ENCODE peak calls at places on chromosomes 2 and 18, in seven cellular contexts. One of them, this sample, is unnamed.

GRCh38 chr18:56066524-56067215 is 478.7 kb upstream of the TCF4 start:
- DNase-seq in IMR-90: no peak
- DNase-seq in H9: no peak
- DNase-seq in mesenchymal stem cell: no peak
- DNase-seq in H1: no peak
- DNase-seq in trophoblast cell: no peak
- DNase-seq in neuronal stem cell: no peak
- DNase-seq in this sample: no peak

GRCh38 chr2:241546771-241547498 is 11.6 kb upstream of the BOK start:
- DNase-seq in IMR-90: peak
- DNase-seq in trophoblast cell: peak
- DNase-seq in neuronal stem cell: peak
- DNase-seq in H9: peak
- DNase-seq in H1: no peak
- DNase-seq in mesenchymal stem cell: peak
- DNase-seq in this sample: peak

GRCh38 chr18:13539050-13539449 is 187.3 kb downstream of the FAM210A start:
- DNase-seq in trophoblast cell: no peak
- DNase-seq in H9: no peak
- DNase-seq in H1: no peak
- DNase-seq in neuronal stem cell: no peak
- DNase-seq in mesenchymal stem cell: no peak
- DNase-seq in IMR-90: no peak
- DNase-seq in this sample: no peak

GRCh38 chr2:69253893-69254292 is 133.1 kb downstream of the GFPT1 start:
- DNase-seq in trophoblast cell: peak
- DNase-seq in neuronal stem cell: no peak
- DNase-seq in IMR-90: peak
- DNase-seq in H1: no peak
- DNase-seq in H9: no peak
- DNase-seq in mesenchymal stem cell: peak
- DNase-seq in this sample: no peak

GRCh38 chr2:182761903-182762302 is 45.8 kb downstream of the DNAJC10 start:
- DNase-seq in H1: no peak
- DNase-seq in IMR-90: peak
- DNase-seq in H9: no peak
- DNase-seq in neuronal stem cell: no peak
- DNase-seq in trophoblast cell: no peak
- DNase-seq in mesenchymal stem cell: peak
- DNase-seq in this sample: no peak

GRCh38 chr18:54263904-54264336 is 5.4 kb upstream of the POLI start:
- DNase-seq in H9: no peak
- DNase-seq in neuronal stem cell: no peak
- DNase-seq in trophoblast cell: no peak
- DNase-seq in H1: no peak
- DNase-seq in mesenchymal stem cell: no peak
- DNase-seq in IMR-90: no peak
- DNase-seq in this sample: no peak

GRCh38 chr2:102264952-102265351 is 46.4 kb upstream of the IL1RL1 start:
- DNase-seq in mesenchymal stem cell: peak
- DNase-seq in trophoblast cell: no peak
- DNase-seq in IMR-90: no peak
- DNase-seq in H1: no peak
- DNase-seq in H9: no peak
- DNase-seq in neuronal stem cell: no peak
- DNase-seq in this sample: no peak

GRCh38 chr2:127657232-127657595 is 11.3 kb downstream of the GPR17 start:
- DNase-seq in mesenchymal stem cell: no peak
- DNase-seq in H1: no peak
- DNase-seq in neuronal stem cell: no peak
- DNase-seq in H9: no peak
- DNase-seq in trophoblast cell: no peak
- DNase-seq in IMR-90: no peak
- DNase-seq in this sample: no peak

GRCh38 chr2:200156140-200156858 is 150.2 kb upstream of the SPATS2L start:
- DNase-seq in H1: no peak
- DNase-seq in trophoblast cell: peak
- DNase-seq in neuronal stem cell: no peak
- DNase-seq in IMR-90: peak
- DNase-seq in H9: no peak
- DNase-seq in mesenchymal stem cell: peak
- DNase-seq in this sample: peak

GRCh38 chr2:18297536-18298058 is 262.9 kb downstream of the RDH14 start:
- DNase-seq in mesenchymal stem cell: no peak
- DNase-seq in trophoblast cell: no peak
- DNase-seq in neuronal stem cell: no peak
- DNase-seq in H9: no peak
- DNase-seq in H1: no peak
- DNase-seq in IMR-90: no peak
- DNase-seq in this sample: no peak

GRCh38 chr2:33292981-33293586 is 183.4 kb upstream of the RASGRP3 start:
- DNase-seq in mesenchymal stem cell: no peak
- DNase-seq in H1: no peak
- DNase-seq in IMR-90: no peak
- DNase-seq in trophoblast cell: no peak
- DNase-seq in H9: no peak
- DNase-seq in neuronal stem cell: no peak
- DNase-seq in this sample: no peak

GRCh38 chr18:2087877-2088673 is 483.2 kb downstream of the METTL4 start:
- DNase-seq in neuronal stem cell: no peak
- DNase-seq in IMR-90: no peak
- DNase-seq in mesenchymal stem cell: peak
- DNase-seq in H1: no peak
- DNase-seq in H9: no peak
- DNase-seq in trophoblast cell: no peak
- DNase-seq in this sample: no peak

GRCh38 chr2:163600801-163601200 is 135.0 kb downstream of the FIGN start:
- DNase-seq in mesenchymal stem cell: no peak
- DNase-seq in neuronal stem cell: no peak
- DNase-seq in H1: no peak
- DNase-seq in H9: no peak
- DNase-seq in IMR-90: no peak
- DNase-seq in trophoblast cell: no peak
- DNase-seq in this sample: peak

GRCh38 chr2:96203130-96204028 is 5.2 kb downstream of the STARD7 start:
- DNase-seq in H9: no peak
- DNase-seq in neuronal stem cell: no peak
- DNase-seq in mesenchymal stem cell: no peak
- DNase-seq in H1: no peak
- DNase-seq in IMR-90: no peak
- DNase-seq in trophoblast cell: no peak
- DNase-seq in this sample: no peak

GRCh38 chr2:241855245-241855887 is 3.3 kb downstream of the PDCD1 start:
- DNase-seq in neuronal stem cell: no peak
- DNase-seq in mesenchymal stem cell: no peak
- DNase-seq in IMR-90: no peak
- DNase-seq in H1: no peak
- DNase-seq in trophoblast cell: no peak
- DNase-seq in H9: no peak
- DNase-seq in this sample: no peak

GRCh38 chr18:48989304-48990284 is 38.8 kb upstream of the SMAD7 start:
- DNase-seq in H1: no peak
- DNase-seq in mesenchymal stem cell: peak
- DNase-seq in neuronal stem cell: no peak
- DNase-seq in H9: no peak
- DNase-seq in IMR-90: peak
- DNase-seq in trophoblast cell: no peak
- DNase-seq in this sample: no peak

GRCh38 chr18:48988508-48989303 is 37.9 kb upstream of the SMAD7 start:
- DNase-seq in H1: no peak
- DNase-seq in trophoblast cell: no peak
- DNase-seq in H9: no peak
- DNase-seq in mesenchymal stem cell: no peak
- DNase-seq in IMR-90: no peak
- DNase-seq in neuronal stem cell: no peak
- DNase-seq in this sample: no peak

GRCh38 chr18:48983793-48984437 is 33.1 kb upstream of the SMAD7 start:
- DNase-seq in trophoblast cell: no peak
- DNase-seq in H1: no peak
- DNase-seq in IMR-90: peak
- DNase-seq in neuronal stem cell: no peak
- DNase-seq in mesenchymal stem cell: peak
- DNase-seq in H9: peak
- DNase-seq in this sample: no peak

GRCh38 chr18:48987821-48988220 is 37.1 kb upstream of the SMAD7 start:
- DNase-seq in trophoblast cell: no peak
- DNase-seq in H1: no peak
- DNase-seq in neuronal stem cell: no peak
- DNase-seq in H9: no peak
- DNase-seq in IMR-90: no peak
- DNase-seq in mesenchymal stem cell: no peak
- DNase-seq in this sample: no peak

GRCh38 chr18:48986851-48987761 is 36.3 kb upstream of the SMAD7 start:
- DNase-seq in H1: no peak
- DNase-seq in IMR-90: no peak
- DNase-seq in mesenchymal stem cell: no peak
- DNase-seq in neuronal stem cell: no peak
- DNase-seq in trophoblast cell: no peak
- DNase-seq in H9: no peak
- DNase-seq in this sample: no peak
- H3K27ac ChIP-seq in H1: no peak
- H3K27ac ChIP-seq in IMR-90: no peak
- H3K27ac ChIP-seq in mesenchymal stem cell: no peak
- H3K27ac ChIP-seq in neuronal stem cell: no peak
- H3K27ac ChIP-seq in trophoblast cell: no peak
- H3K27ac ChIP-seq in H9: no peak
- H3K27ac ChIP-seq in this sample: no peak

GRCh38 chr2:120940726-120941256 is 205.1 kb downstream of the GLI2 start:
- DNase-seq in trophoblast cell: no peak
- DNase-seq in H1: no peak
- DNase-seq in IMR-90: no peak
- DNase-seq in neuronal stem cell: no peak
- DNase-seq in mesenchymal stem cell: no peak
- DNase-seq in H9: no peak
- DNase-seq in this sample: no peak

GRCh38 chr2:120941571-120941970 is 205.9 kb downstream of the GLI2 start:
- DNase-seq in IMR-90: no peak
- DNase-seq in H9: no peak
- DNase-seq in H1: no peak
- DNase-seq in trophoblast cell: no peak
- DNase-seq in mesenchymal stem cell: no peak
- DNase-seq in neuronal stem cell: no peak
- DNase-seq in this sample: no peak

GRCh38 chr2:120939595-120940318 is 204.1 kb downstream of the GLI2 start:
- DNase-seq in IMR-90: peak
- DNase-seq in H1: no peak
- DNase-seq in trophoblast cell: no peak
- DNase-seq in mesenchymal stem cell: peak
- DNase-seq in neuronal stem cell: no peak
- DNase-seq in H9: no peak
- DNase-seq in this sample: peak

GRCh38 chr2:120938132-120938771 is 202.6 kb downstream of the GLI2 start:
- DNase-seq in H9: no peak
- DNase-seq in IMR-90: no peak
- DNase-seq in H1: no peak
- DNase-seq in neuronal stem cell: no peak
- DNase-seq in mesenchymal stem cell: peak
- DNase-seq in trophoblast cell: no peak
- DNase-seq in this sample: peak

GRCh38 chr2:120940319-120940696 is 204.6 kb downstream of the GLI2 start:
- DNase-seq in mesenchymal stem cell: no peak
- DNase-seq in neuronal stem cell: no peak
- DNase-seq in H1: no peak
- DNase-seq in IMR-90: no peak
- DNase-seq in trophoblast cell: no peak
- DNase-seq in H9: no peak
- DNase-seq in this sample: no peak
- H3K23ac ChIP-seq in mesenchymal stem cell: no peak
- H3K23ac ChIP-seq in neuronal stem cell: peak
- H3K23ac ChIP-seq in H1: no peak
- H3K23ac ChIP-seq in IMR-90: peak
- H3K23ac ChIP-seq in trophoblast cell: no peak
- H3K23ac ChIP-seq in H9: no peak
- H3K23ac ChIP-seq in this sample: no peak

GRCh38 chr2:240436626-240437180 is 1.2 kb downstream of the GPC1 start:
- DNase-seq in H1: peak
- DNase-seq in neuronal stem cell: no peak
- DNase-seq in IMR-90: peak
- DNase-seq in mesenchymal stem cell: peak
- DNase-seq in H9: no peak
- DNase-seq in trophoblast cell: no peak
- DNase-seq in this sample: peak

GRCh38 chr2:240437861-240438809 is 2.7 kb downstream of the GPC1 start:
- DNase-seq in neuronal stem cell: peak
- DNase-seq in IMR-90: peak
- DNase-seq in mesenchymal stem cell: peak
- DNase-seq in H9: peak
- DNase-seq in trophoblast cell: no peak
- DNase-seq in H1: peak
- DNase-seq in this sample: peak

GRCh38 chr2:240435955-240436625 is 627 bp downstream of the GPC1 start:
- DNase-seq in neuronal stem cell: no peak
- DNase-seq in H1: no peak
- DNase-seq in IMR-90: peak
- DNase-seq in H9: no peak
- DNase-seq in mesenchymal stem cell: peak
- DNase-seq in trophoblast cell: no peak
- DNase-seq in this sample: peak

GRCh38 chr2:240438810-240439697 is 3.6 kb downstream of the GPC1 start:
- DNase-seq in H1: no peak
- DNase-seq in IMR-90: no peak
- DNase-seq in mesenchymal stem cell: no peak
- DNase-seq in trophoblast cell: no peak
- DNase-seq in neuronal stem cell: no peak
- DNase-seq in H9: no peak
- DNase-seq in this sample: no peak

DNA sequence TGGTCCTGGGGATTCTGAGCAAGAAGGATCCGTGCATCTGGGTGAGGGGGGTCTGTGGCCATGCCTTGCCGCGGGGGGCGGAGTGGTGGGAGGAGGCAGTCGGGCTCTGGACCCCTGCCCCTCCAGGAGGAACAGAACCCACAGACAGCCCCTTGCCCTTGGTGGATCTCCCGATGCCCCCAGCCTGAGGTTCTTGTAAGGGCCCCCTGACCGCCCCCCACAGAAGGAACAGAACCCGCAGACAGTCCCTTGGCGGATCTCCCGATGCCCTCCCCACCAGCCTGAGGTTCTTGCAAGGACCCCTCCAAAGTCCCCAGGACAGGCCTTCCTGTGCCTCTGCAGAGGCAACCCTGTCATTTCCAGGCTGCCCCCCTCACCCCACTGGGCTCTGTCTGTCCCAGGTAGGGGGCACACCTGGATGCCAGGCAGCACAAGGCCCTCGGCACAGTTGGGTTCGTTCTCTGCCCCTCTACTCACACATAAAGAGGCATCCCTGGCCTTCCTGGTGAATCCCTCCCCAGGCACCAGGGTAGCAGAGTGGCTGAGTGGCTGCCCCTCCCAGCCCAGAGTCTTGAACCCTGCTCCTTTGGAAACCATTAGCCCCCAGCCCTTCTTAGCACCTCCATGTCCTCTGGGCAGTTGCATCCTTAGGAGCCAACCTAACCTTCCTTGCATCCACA is 1.9 kb downstream of the GPC1 start:
- DNase-seq in H9: no peak
- DNase-seq in trophoblast cell: no peak
- DNase-seq in H1: no peak
- DNase-seq in mesenchymal stem cell: no peak
- DNase-seq in IMR-90: no peak
- DNase-seq in neuronal stem cell: no peak
- DNase-seq in this sample: no peak
- H3K27ac ChIP-seq in H9: no peak
- H3K27ac ChIP-seq in trophoblast cell: no peak
- H3K27ac ChIP-seq in H1: no peak
- H3K27ac ChIP-seq in mesenchymal stem cell: no peak
- H3K27ac ChIP-seq in IMR-90: no peak
- H3K27ac ChIP-seq in neuronal stem cell: no peak
- H3K27ac ChIP-seq in this sample: no peak

GRCh38 chr2:120628248-120628647 is 107.4 kb upstream of the GLI2 start:
- DNase-seq in neuronal stem cell: no peak
- DNase-seq in IMR-90: no peak
- DNase-seq in H1: no peak
- DNase-seq in trophoblast cell: no peak
- DNase-seq in H9: no peak
- DNase-seq in mesenchymal stem cell: no peak
- DNase-seq in this sample: no peak
- H3K23ac ChIP-seq in neuronal stem cell: peak
- H3K23ac ChIP-seq in IMR-90: no peak
- H3K23ac ChIP-seq in H1: no peak
- H3K23ac ChIP-seq in trophoblast cell: no peak
- H3K23ac ChIP-seq in H9: no peak
- H3K23ac ChIP-seq in mesenchymal stem cell: no peak
- H3K23ac ChIP-seq in this sample: no peak